ENCODE peak calls at places on chromosome 6, in five cellular contexts. E is psoas muscle; P is GM13977; V is cardiac fibroblast; K is CD8-positive, alpha-beta T cell. G is an unnamed sample.
A peak's percentile ranks its signal among the peaks of the same experiment; 100 is the strongest.

GRCh38 chr6:21933351-21933750 is 339.8 kb downstream of the SOX4 start:
- DNase-seq in E (no peak), P (no peak), V (no peak), K (no peak), G (no peak)

GRCh38 chr6:83600531-83600930 is 88.2 kb downstream of the PRSS35 start:
- DNase-seq in E (no peak), P (no peak), V (no peak), K (no peak), G (no peak)

GRCh38 chr6:160067564-160067963 is 54.1 kb upstream of the SLC22A1 start:
- DNase-seq in E (no peak), P (no peak), V (no peak), K (no peak), G (no peak)

GRCh38 chr6:175680-176079 is 116.6 kb upstream of the DUSP22 start:
- DNase-seq in E (no peak), P (no peak), V (no peak), K (no peak), G (no peak)

GRCh38 chr6:136213853-136214252 is 36.3 kb downstream of the MTFR2 start:
- DNase-seq in E (no peak), P (no peak), V (no peak), K (no peak), G (no peak)

GRCh38 chr6:144285798-144286502 is 815 bp downstream of the UTRN start:
- DNase-seq in E (peak; percentile 84), P (peak; percentile 62), V (peak; percentile 63), K (no peak), G (peak; percentile 29)

GRCh38 chr6:15793288-15793687 is 130.5 kb upstream of the DTNBP1 start:
- DNase-seq in E (peak; percentile 63), P (no peak), V (peak; percentile 58), K (no peak), G (no peak)

GRCh38 chr6:13038315-13039261 is 289.7 kb downstream of the TBC1D7 start:
- DNase-seq in E (no peak), P (no peak), V (peak; percentile 78), K (no peak), G (no peak)

GRCh38 chr6:43760799-43761168 is 9.2 kb upstream of the VEGFA start:
- DNase-seq in E (no peak), P (no peak), V (no peak), K (no peak), G (no peak)

GRCh38 chr6:136752554-136752953 is 39.7 kb downstream of the MAP3K5 start:
- DNase-seq in E (no peak), P (no peak), V (no peak), K (no peak), G (peak; percentile 48)

GRCh38 chr6:20678831-20679352 is 144.6 kb downstream of the CDKAL1 start:
- DNase-seq in E (no peak), P (no peak), V (no peak), K (no peak), G (no peak)

GRCh38 chr6:157233156-157233555 is 90.2 kb downstream of the TMEM242 start:
- DNase-seq in E (no peak), P (no peak), V (no peak), K (no peak), G (no peak)

GRCh38 chr6:7726416-7727149 is 684 bp downstream of the BMP6 start:
- DNase-seq in E (no peak), P (peak; percentile 61), V (peak; percentile 12), K (no peak), G (peak; percentile 15)

GRCh38 chr6:131694832-131695426 is 6.3 kb downstream of the OR2A4 start:
- DNase-seq in E (no peak), P (peak; percentile 60), V (peak; percentile 74), K (no peak), G (peak; percentile 49)

GRCh38 chr6:131251593-131252204 is 116.4 kb downstream of the AKAP7 start:
- DNase-seq in E (no peak), P (no peak), V (no peak), K (no peak), G (no peak)

GRCh38 chr6:157525292-157525889 is 144.4 kb downstream of the ZDHHC14 start:
- DNase-seq in E (no peak), P (no peak), V (no peak), K (no peak), G (no peak)

GRCh38 chr6:159062564-159062945 is 17.8 kb upstream of the TAGAP start:
- DNase-seq in E (no peak), P (peak; percentile 46), V (no peak), K (peak; percentile 54), G (peak; percentile 62)

GRCh38 chr6:116969211-116969863 is 92.3 kb downstream of the RFX6 start:
- DNase-seq in E (no peak), P (peak; percentile 28), V (peak; percentile 60), K (no peak), G (peak; percentile 66)

GRCh38 chr6:134288538-134289203 is 29.2 kb downstream of the SGK1 start:
- DNase-seq in E (no peak), P (peak; percentile 43), V (peak; percentile 91), K (no peak), G (peak; percentile 27)

GRCh38 chr6:56959938-56960337 is 5.0 kb downstream of the BEND6 start:
- DNase-seq in E (no peak), P (no peak), V (no peak), K (no peak), G (no peak)

GRCh38 chr6:167099707-167100106 is 23.2 kb upstream of the CCR6 start:
- DNase-seq in E (no peak), P (no peak), V (no peak), K (no peak), G (no peak)

GRCh38 chr6:47353822-47354221 is 44.1 kb upstream of the TNFRSF21 start:
- DNase-seq in E (no peak), P (no peak), V (peak; percentile 54), K (no peak), G (no peak)

GRCh38 chr6:1708141-1708540 is 98.4 kb downstream of the FOXC1 start:
- DNase-seq in E (no peak), P (no peak), V (no peak), K (no peak), G (no peak)

GRCh38 chr6:36386495-36387439 is 702 bp downstream of the ETV7 start:
- DNase-seq in E (no peak), P (peak; percentile 63), V (peak; percentile 69), K (no peak), G (no peak)

GRCh38 chr6:35757461-35758123 is 18.8 kb upstream of the CLPSL2 start:
- DNase-seq in E (no peak), P (no peak), V (peak; percentile 65), K (no peak), G (peak; percentile 57)

GRCh38 chr6:136582702-136583471 is 32.7 kb upstream of the MAP7 start:
- DNase-seq in E (no peak), P (no peak), V (peak; percentile 92), K (no peak), G (no peak)

GRCh38 chr6:12572884-12573824 is 143.4 kb upstream of the PHACTR1 start:
- DNase-seq in E (no peak), P (no peak), V (peak; percentile 90), K (no peak), G (no peak)

GRCh38 chr6:139549561-139550070 is 175.2 kb upstream of the CITED2 start:
- DNase-seq in E (no peak), P (no peak), V (peak; percentile 69), K (no peak), G (no peak)

DNA sequence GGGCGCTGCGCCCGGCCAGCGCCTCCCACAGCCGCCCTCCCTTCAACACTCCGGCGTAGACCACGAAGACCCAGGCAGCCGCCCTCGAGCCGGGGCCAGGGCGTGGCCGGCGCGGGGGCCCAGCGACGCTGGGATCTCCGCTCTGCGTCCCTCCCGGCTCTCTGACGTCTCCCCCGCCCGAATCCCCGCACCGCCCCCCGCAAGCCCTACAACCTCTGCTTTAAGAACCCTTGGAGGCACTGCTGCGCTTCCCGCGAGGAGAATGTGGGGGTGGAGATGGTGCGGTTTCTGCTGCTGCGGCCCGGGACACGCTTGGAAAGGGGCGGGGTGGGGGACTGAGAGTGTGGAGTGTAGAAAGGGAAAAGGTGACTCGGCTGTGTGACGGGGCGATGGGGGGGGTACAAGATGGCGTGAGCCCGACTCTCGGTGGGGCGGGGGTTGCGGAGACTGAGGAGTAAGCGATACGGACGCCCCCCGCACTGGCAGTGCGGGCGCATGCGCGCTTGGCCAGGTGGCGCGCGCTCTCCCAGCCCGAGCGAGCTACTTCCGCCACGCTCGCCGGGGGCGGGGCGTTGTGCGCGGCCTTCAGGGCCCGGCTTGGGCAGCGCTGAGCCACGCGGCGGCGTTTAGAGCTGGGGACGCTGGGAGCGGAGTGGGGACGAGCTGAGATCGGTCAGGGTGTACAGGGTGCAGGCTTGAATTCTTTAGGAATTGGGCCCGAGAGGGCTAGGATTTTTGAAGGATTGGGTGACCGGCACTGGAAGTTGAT is at the start of gene SUPT3H:
- DNase-seq in E (peak; percentile 95), P (peak; percentile 89), V (peak; percentile 96), K (peak; percentile 87), G (peak; percentile 97)
- TF ChIP-seq CTCF in E (peak; percentile 27), P (peak; percentile 40), V (no peak), K (no peak), G (peak; percentile 22)

GRCh38 chr6:126873791-126874190 is 244.7 kb upstream of the RSPO3 start:
- DNase-seq in E (no peak), P (no peak), V (no peak), K (no peak), G (no peak)
- TF ChIP-seq CTCF in E (no peak), P (no peak), V (no peak), K (no peak), G (no peak)

DNA sequence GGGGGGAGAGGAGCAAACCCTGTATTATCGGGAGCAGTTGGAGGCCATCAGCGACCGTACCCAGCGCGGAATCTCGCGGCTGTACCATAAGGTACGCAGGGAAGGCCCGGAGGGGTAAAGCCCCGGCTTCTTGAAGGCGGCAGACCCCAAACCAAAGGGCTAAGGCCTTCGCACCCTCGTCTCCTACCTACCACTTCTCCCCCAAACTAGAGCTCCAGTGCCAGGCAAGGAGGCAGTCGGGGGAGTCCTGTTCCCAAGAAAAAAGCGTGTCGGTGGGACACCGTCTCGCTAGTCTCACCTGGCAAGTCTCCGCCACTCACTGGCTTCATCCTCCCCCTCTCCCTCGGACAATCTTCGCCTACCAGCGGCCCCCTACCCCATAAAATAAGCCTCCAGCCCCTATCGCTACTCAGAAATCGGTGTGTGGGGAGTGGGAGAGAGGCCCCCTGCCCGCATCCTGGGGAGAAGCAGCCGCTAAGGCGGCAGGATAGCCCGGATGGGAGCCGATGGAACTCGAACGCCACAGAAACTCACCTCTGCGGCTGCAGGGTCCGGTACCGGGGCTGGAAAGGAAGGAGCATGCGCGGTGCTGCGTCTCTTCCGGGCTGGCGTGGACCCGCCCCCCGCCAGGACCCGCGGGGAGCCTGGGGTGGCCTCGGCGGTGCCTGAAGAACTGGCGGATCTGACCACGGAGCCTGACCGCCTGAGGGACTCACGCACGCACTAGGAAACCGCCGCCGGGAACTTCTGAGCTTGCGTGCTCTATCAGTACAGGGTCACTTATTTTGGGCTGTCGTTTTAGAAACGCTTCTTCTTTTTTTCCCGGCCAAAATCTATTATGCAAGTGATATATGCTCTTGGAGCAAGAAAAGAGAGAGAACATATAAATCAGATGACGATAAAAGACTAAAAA is at the start of gene RPS10:
- DNase-seq in E (peak; percentile 97), P (peak; percentile 96), V (peak; percentile 96), K (peak; percentile 86), G (peak; percentile 96)
- TF ChIP-seq CTCF in E (no peak), P (no peak), V (no peak), K (no peak), G (no peak)

GRCh38 chr6:40582892-40583291 is 4.3 kb downstream of the LRFN2 start:
- DNase-seq in E (no peak), P (no peak), V (no peak), K (no peak), G (no peak)
- TF ChIP-seq CTCF in E (no peak), P (no peak), V (no peak), K (no peak), G (no peak)

G was measured in GM12865.